ENCODE peak calls at places on chromosomes 6 and 20, in eight cellular contexts. J is heart right ventricle, C is astrocyte of the hippocampus, Q is RPMI8226, L is NCI-H510A treated with DMSO at 0.1 percent for 48 hours, Y is activated T-cell treated with anti-CD3 and anti-CD28 coated beads for 1 hour, E is OCI-LY7, I is GM03348. G is an unnamed sample.

GRCh38 chr6:81894788-81895221 is 142.3 kb upstream of the TENT5A start:
- DNase-seq in J (peak), E (no peak), L (no peak), Q (no peak), C (peak), I (peak), Y (no peak), G (no peak)

GRCh38 chr20:59818911-59819310 is 114.5 kb downstream of the SYCP2 start:
- DNase-seq in Q (no peak), E (no peak), Y (no peak), J (no peak), I (no peak), C (no peak), L (no peak), G (no peak)

GRCh38 chr6:128655978-128656498 is 135.6 kb upstream of the PTPRK start:
- DNase-seq in L (no peak), E (no peak), C (peak), Y (no peak), I (peak), Q (no peak), J (no peak), G (no peak)

GRCh38 chr6:7313505-7314165 is 636 bp upstream of the SSR1 start:
- DNase-seq in Q (no peak), L (no peak), J (no peak), C (no peak), E (no peak), Y (no peak), I (no peak), G (no peak)

GRCh38 chr6:141548969-141549368 is 583.8 kb upstream of the GJE1 start:
- DNase-seq in E (no peak), Y (no peak), C (no peak), I (no peak), Q (no peak), J (no peak), L (no peak), G (no peak)

GRCh38 chr20:57261488-57262243 is 4.8 kb downstream of the BMP7 start:
- DNase-seq in L (no peak), C (no peak), I (no peak), Q (no peak), E (no peak), Y (no peak), J (peak), G (no peak)

GRCh38 chr20:32674362-32674789 is 635 bp upstream of the C20orf203 start:
- DNase-seq in C (peak), Y (peak), Q (peak), L (peak), J (no peak), I (peak), E (peak), G (peak)

GRCh38 chr6:163192591-163192990 is 221.9 kb upstream of the QKI start:
- DNase-seq in E (no peak), I (no peak), C (no peak), Q (no peak), J (no peak), L (no peak), Y (no peak), G (no peak)

GRCh38 chr6:132746049-132746448 is 11.7 kb downstream of the VNN2 start:
- DNase-seq in Y (no peak), Q (no peak), E (no peak), I (no peak), C (no peak), J (no peak), L (no peak), G (no peak)

GRCh38 chr6:158508450-158508849 is 51.4 kb upstream of the TMEM181 start:
- DNase-seq in Q (no peak), L (no peak), Y (no peak), E (no peak), J (no peak), I (no peak), C (no peak), G (no peak)

GRCh38 chr6:118319890-118320289 is 228.2 kb upstream of the PLN start:
- DNase-seq in Y (no peak), E (no peak), I (no peak), L (peak), Q (no peak), C (no peak), J (no peak), G (no peak)

GRCh38 chr6:154458565-154459475 is 51.7 kb downstream of the CNKSR3 start:
- DNase-seq in C (peak), L (no peak), E (no peak), I (peak), J (no peak), Y (no peak), Q (no peak), G (no peak)

GRCh38 chr20:38191654-38192053 is 26.6 kb upstream of the TGM2 start:
- DNase-seq in E (no peak), Y (no peak), L (no peak), J (no peak), I (no peak), C (no peak), Q (no peak), G (no peak)

GRCh38 chr6:30510419-30510818 is 21.1 kb downstream of the HLA-E start:
- DNase-seq in I (no peak), L (no peak), J (no peak), C (no peak), E (no peak), Y (no peak), Q (no peak), G (no peak)

GRCh38 chr20:40868568-40869223 is 159.9 kb upstream of the TOP1 start:
- DNase-seq in L (no peak), Q (no peak), E (no peak), J (no peak), C (peak), I (peak), Y (no peak), G (no peak)

GRCh38 chr20:35246723-35247122 is 20.2 kb downstream of the MMP24 start:
- DNase-seq in E (no peak), C (no peak), I (no peak), L (no peak), J (no peak), Y (no peak), Q (no peak), G (no peak)

GRCh38 chr20:19859444-19859843 is 101.4 kb downstream of the RIN2 start:
- DNase-seq in I (no peak), J (no peak), E (no peak), Q (no peak), Y (no peak), L (no peak), C (no peak), G (no peak)

GRCh38 chr6:36969240-36969691 is 14.7 kb downstream of the PI16 start:
- DNase-seq in I (no peak), Y (no peak), J (no peak), C (no peak), E (no peak), L (no peak), Q (no peak), G (no peak)

GRCh38 chr6:5115168-5115567 is 30.0 kb downstream of the PPP1R3G start:
- DNase-seq in E (no peak), Y (no peak), Q (no peak), C (no peak), I (no peak), J (peak), L (peak), G (no peak)

GRCh38 chr6:150142304-150142656 is 564 bp upstream of the PPP1R14C start:
- DNase-seq in Q (no peak), C (peak), L (peak), E (no peak), I (peak), Y (no peak), J (no peak), G (no peak)